ENCODE peak calls at places on chromosomes 4 and X, in six cellular contexts. V is mucosa of descending colon, K is astrocyte, D is upper lobe of left lung, U is Caco-2, T is heart left ventricle. I is an unnamed sample.

GRCh38 chr4:98092833-98093439 is 50.3 kb downstream of the STPG2 start:
- DNase-seq in T (no peak), K (peak), U (peak), D (no peak), V (no peak), I (peak)

GRCh38 chr4:173508386-173509002 is 21.5 kb downstream of the HAND2 start:
- DNase-seq in K (no peak), V (no peak), D (no peak), T (no peak), U (no peak), I (no peak)

GRCh38 chr4:153757407-153757806 is 2.4 kb downstream of the RNF175 start:
- DNase-seq in K (peak), U (no peak), V (no peak), T (no peak), D (no peak), I (no peak)

GRCh38 chr4:73988096-73988495 is at the start of gene PPBP:
- DNase-seq in U (no peak), V (no peak), D (no peak), K (no peak), T (no peak), I (no peak)

GRCh38 chr4:71630783-71631182 is 153.1 kb downstream of the GC start:
- DNase-seq in D (no peak), T (no peak), V (no peak), U (no peak), K (no peak), I (no peak)

GRCh38 chr4:74376888-74377483 is 12.0 kb downstream of the EREG start:
- DNase-seq in V (no peak), T (no peak), D (no peak), K (peak), U (peak), I (peak)

GRCh38 chrX:71493111-71493613 is 39.7 kb upstream of the OGT start:
- DNase-seq in D (peak), T (no peak), K (no peak), V (no peak), U (peak), I (peak)

GRCh38 chr4:56799824-56800756 is 21.4 kb downstream of the SPINK2 start:
- DNase-seq in D (peak), K (peak), T (peak), V (peak), U (peak), I (peak)

GRCh38 chr4:184280591-184281071 is 63.0 kb upstream of the ENPP6 start:
- DNase-seq in T (no peak), V (no peak), D (no peak), U (no peak), K (no peak), I (no peak)

DNA sequence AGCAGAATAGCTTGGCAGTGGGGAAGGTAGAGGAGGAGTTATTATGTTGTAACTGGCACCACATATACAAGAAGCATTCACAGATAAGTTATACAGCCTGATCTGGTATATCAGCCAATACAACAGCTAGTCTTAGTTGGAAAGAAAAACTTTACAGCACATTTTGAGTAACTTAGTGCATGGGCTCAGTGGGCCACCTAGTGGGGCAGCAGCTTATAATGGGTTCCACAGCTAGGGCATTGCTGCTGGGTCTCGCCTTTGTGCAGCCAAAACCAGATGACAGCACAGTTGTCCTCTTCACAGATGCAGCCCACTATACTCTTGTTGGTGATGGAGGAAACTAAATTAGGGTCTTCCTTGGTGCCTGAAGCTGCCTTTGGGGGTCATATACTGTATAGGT is 448.1 kb upstream of the RASGEF1B start:
- DNase-seq in T (no peak), U (peak), V (no peak), K (no peak), D (no peak), I (no peak)
- TF ChIP-seq CTCF in T (no peak), U (peak), V (no peak), K (no peak), D (no peak), I (no peak)

DNA sequence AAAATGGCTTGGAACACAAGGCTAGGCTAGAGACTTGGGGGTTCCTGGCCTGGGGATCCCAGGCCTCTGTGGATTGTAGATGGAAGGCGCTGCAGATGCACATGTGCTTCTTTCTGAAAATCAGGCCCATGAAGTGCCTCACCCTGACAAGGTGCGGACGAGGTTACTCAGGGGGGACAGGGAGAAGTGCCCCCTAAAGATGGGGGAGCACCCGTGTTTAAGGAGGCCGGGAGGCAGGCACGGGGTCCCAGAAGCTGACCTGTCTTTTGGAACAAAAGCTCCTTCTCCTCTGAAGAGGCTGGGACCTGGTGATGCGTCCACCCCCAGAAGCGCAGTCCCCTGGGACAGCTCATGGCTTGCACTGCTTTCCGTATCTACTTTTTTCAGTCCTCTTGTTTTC is 2.4 kb downstream of the PDZD4 start:
- DNase-seq in U (no peak), K (no peak), D (no peak), V (no peak), T (no peak), I (no peak)
- H3K4me3 ChIP-seq in U (no peak), K (no peak), D (no peak), V (no peak), T (no peak), I (no peak)

GRCh38 chrX:73401591-73402266 is 45.1 kb upstream of the CDX4 start:
- DNase-seq in V (no peak), U (peak), T (no peak), D (no peak), K (no peak), I (no peak)
- TF ChIP-seq CTCF in V (no peak), U (no peak), T (no peak), D (no peak), K (no peak), I (no peak)

GRCh38 chr4:39522068-39522467 is 5.2 kb downstream of the UGDH start:
- DNase-seq in D (no peak), V (no peak), U (no peak), T (no peak), K (no peak), I (no peak)

GRCh38 chr4:39524420-39524957 is 2.8 kb downstream of the UGDH start:
- DNase-seq in K (no peak), T (no peak), V (no peak), D (no peak), U (no peak), I (no peak)

GRCh38 chr4:39518484-39518883 is 8.8 kb downstream of the UGDH start:
- DNase-seq in T (no peak), D (no peak), K (no peak), U (no peak), V (no peak), I (no peak)

GRCh38 chr4:39516407-39516966 is 10.8 kb downstream of the UGDH start:
- DNase-seq in U (no peak), K (no peak), D (no peak), T (no peak), V (no peak), I (no peak)

DNA sequence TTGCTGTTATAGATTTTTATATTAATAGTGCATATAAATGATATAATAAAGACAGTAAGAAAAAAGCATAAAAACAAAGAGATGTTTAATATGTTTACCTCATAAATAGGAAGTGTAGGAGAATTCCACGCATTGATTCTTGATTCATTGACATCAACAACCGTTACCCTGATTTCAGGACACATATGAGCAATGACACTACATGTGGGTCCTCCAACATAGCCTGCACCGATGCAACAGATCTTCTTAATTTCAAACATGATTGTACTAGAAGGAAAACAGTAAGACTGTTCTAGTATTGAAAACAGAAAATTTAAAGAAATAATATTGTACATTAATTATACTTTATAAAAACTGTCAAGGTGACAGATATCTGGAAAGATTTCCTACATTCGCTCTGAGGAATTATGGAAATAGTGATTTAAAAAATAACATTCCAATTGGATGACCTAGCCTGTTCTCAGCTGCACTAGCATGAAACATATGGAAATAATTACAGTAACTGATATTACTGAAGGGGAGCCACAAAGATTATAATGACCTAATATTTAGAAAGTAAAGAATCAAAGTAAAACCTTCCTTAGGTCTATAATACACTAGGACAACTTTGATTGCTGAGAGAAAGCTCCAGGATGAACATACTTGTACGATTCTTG is 5.9 kb downstream of the UGDH start:
- DNase-seq in T (no peak), D (no peak), K (peak), V (no peak), U (no peak), I (peak)
- H3K4me3 ChIP-seq in T (no peak), D (no peak), K (peak), V (no peak), U (no peak), I (no peak)

GRCh38 chr4:108213723-108214122 is 45.0 kb upstream of the LEF1 start:
- DNase-seq in K (no peak), D (no peak), T (no peak), U (no peak), V (no peak), I (no peak)

GRCh38 chr4:108215055-108215454 is 46.3 kb upstream of the LEF1 start:
- DNase-seq in T (no peak), V (no peak), U (peak), D (no peak), K (no peak), I (no peak)

GRCh38 chr4:108210989-108211725 is 42.4 kb upstream of the LEF1 start:
- DNase-seq in V (no peak), D (no peak), T (no peak), U (no peak), K (peak), I (no peak)

GRCh38 chr4:108216510-108216909 is 47.8 kb upstream of the LEF1 start:
- DNase-seq in D (no peak), K (no peak), U (no peak), V (no peak), T (no peak), I (no peak)

DNA sequence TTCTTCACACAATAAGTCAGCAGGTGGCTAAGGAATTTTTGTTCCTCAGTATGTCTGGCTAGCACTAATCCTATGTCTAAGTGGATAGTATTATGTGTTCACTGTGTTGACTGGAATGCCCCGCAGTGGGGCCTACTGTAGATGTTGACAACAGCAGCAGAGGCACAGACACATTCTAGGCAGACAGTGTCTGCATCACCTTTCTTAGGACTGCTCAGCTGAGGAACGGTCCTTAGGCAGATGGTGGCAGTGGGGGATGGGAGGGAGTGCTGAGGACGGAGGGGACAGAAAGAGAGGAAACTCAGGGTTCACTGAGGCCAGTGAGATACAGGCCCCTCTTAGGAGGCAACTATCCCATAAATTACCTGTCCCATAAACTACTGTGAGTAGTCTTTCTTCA is 44.6 kb upstream of the LEF1 start:
- DNase-seq in U (no peak), K (no peak), V (no peak), T (no peak), D (no peak), I (no peak)
- TF ChIP-seq CTCF in U (no peak), K (no peak), V (no peak), T (no peak), D (no peak), I (no peak)

DNA sequence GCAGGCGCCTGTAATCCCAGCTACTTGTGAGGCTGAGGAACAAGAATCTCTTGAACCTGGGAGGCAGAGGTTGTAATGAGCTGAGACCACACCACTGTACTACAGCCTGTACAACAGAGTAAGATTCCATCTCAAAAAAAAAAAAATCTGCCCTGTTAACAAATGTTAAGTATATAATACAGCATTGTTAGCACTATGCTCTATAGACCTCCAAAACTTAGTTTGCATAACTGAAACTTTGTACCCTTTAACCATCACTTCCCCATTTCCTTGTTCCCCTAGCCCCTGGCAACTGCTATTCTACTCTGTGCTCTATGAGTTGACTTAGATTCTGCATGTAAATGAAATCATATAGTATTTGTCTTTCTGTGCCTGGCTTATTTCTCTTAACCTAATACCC is 76.7 kb downstream of the TAB3 start:
- DNase-seq in U (no peak), K (no peak), T (no peak), V (no peak), D (no peak), I (no peak)
- H3K4me3 ChIP-seq in U (no peak), K (no peak), T (no peak), V (no peak), D (no peak), I (no peak)

DNA sequence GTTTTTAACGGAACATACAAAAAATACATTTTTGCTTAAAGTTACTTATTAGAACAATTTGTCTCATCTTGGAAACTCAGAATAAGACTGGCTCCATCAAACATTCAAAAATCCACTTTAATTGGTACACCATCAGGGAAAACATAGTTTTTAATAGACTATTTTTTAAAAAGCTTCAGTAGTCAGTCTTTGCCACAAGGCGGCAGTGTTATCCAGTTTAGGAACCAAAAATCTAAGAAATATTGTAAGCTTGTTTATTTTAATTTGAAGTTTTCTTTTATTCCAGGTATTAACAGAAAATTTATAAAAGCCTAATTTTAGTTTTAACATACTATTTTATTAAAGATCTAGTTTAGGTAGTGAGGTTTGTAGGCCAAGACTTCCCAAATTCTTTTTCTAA is 107.7 kb downstream of the APOOL start:
- DNase-seq in K (no peak), U (peak), D (no peak), T (no peak), V (no peak), I (peak)
- TF ChIP-seq CTCF in K (peak), U (no peak), D (peak), T (peak), V (peak), I (peak)

DNA sequence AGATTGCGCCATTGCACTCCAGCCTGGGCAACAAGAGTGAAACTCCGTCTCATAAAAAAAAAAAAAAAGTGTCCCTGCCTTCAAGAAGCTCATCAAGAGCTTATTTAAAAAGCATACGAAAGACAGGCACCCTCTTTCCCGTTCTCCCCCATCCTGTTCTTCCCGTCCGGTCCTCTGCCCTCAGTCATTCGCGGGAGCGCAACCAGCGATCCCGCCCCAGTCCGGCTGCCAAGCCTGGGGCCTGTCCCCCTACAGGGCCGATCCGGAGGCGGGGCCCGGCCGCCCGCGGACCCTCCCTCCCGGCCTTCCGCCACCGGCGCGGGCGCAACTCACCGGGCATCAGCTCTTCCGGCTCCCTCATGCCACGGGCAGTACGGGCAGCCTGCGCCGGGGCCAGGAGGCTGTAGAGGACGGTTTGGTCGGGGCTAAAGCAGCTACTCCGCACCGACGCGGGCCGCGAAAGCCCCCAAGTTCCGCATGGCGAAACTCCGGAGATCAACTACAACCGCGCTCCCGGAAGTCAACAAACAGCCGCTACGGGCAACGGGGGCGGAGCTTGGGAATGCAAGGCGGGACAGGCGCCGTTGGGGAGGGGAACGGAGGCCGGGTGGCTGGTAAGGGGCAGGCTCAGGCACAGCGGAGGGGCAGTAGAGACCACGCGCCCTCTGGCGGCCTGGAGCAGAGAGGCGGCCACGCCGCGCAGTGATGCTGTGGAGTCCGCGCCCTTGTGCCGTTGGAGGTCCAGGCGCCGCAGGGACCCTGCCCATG is at the start of gene RPGR:
- DNase-seq in T (peak), D (peak), V (peak), K (peak), U (peak), I (peak)
- H3K4me3 ChIP-seq in T (peak), D (peak), V (peak), K (peak), U (peak), I (peak)

DNA sequence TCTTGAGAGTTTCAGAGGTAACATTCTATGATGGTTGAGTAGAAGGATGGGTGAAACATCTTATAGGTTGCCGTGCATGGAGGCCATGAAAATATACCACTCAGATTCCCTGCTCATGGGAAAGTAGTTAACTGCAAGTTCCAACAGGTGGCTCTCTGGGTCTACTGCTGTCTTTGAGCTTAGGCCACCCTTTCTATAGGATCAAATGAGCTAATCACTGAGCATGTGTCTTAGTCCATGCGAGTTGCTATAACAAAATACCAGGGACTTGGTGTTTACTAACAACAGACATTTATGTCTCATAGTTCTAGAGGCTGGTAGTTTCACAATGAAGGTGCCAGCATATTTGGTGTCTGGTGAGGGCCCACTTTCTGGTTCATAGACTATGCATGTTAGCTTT is 144.8 kb upstream of the UNC5C start:
- DNase-seq in V (no peak), U (peak), T (no peak), D (no peak), K (peak), I (no peak)
- TF ChIP-seq CTCF in V (no peak), U (no peak), T (no peak), D (no peak), K (peak), I (no peak)

I was measured in AG10803.